ENCODE peak calls at places on chromosomes 3 and 15, in four cellular contexts. J is ovary, P is adrenal gland, H is body of pancreas. X is an unnamed sample.

GRCh38 chr3:52128118-52128683 is 26.0 kb downstream of the POC1A start:
- DNase-seq in J (no peak), H (no peak), P (peak; percentile 86), X (no peak)

GRCh38 chr15:25787855-25788521 is 75.1 kb downstream of the ATP10A start:
- DNase-seq in P (peak; percentile 72), J (peak; percentile 48), H (peak; percentile 16), X (no peak)

GRCh38 chr3:106006001-106006400 is 137.2 kb upstream of the CBLB start:
- DNase-seq in J (peak; percentile 19), P (peak; percentile 91), H (peak; percentile 8), X (no peak)

GRCh38 chr3:119973276-119973675 is 121.0 kb downstream of the GSK3B start:
- DNase-seq in H (no peak), P (no peak), J (no peak), X (no peak)

GRCh38 chr15:32700501-32701150 is 17.2 kb upstream of the GREM1 start:
- DNase-seq in H (peak; percentile 74), J (no peak), P (no peak), X (no peak)

GRCh38 chr3:2851835-2852234 is 258.3 kb downstream of the IL5RA start:
- DNase-seq in H (no peak), P (no peak), J (peak; percentile 41), X (no peak)

GRCh38 chr3:149026718-149027117 is 35.4 kb downstream of the GYG1 start:
- DNase-seq in H (no peak), P (no peak), J (no peak), X (no peak)

GRCh38 chr15:99953886-99954285 is 220.6 kb upstream of the LYSMD4 start:
- DNase-seq in H (no peak), P (peak; percentile 36), J (peak; percentile 15), X (no peak)

GRCh38 chr3:64616953-64617352 is 70.8 kb downstream of the ADAMTS9 start:
- DNase-seq in J (no peak), H (no peak), P (no peak), X (no peak)
- H3K9me3 ChIP-seq in J (no peaks in the 10 kb centered on the region), H (no peaks in the 10 kb centered on the region), P (no peaks in the 10 kb centered on the region), X (no peaks in the 10 kb centered on the region)

GRCh38 chr15:59605994-59606393 is 5.6 kb upstream of the GCNT3 start:
- DNase-seq in P (no peak), H (no peak), J (no peak), X (no peak)
- TF ChIP-seq POLR2A in P (no peak), H (no peak), J (no peak), X (no peak)

GRCh38 chr3:104578558-104578957 is 788.2 kb upstream of the ALCAM start:
- DNase-seq in H (no peak), P (no peak), J (no peak), X (no peak)

GRCh38 chr3:104575631-104576030 is 791.1 kb upstream of the ALCAM start:
- DNase-seq in J (no peak), H (no peak), P (no peak), X (no peak)
- H3K9me3 ChIP-seq in J (no peaks in the 10 kb centered on the region), H (no peaks in the 10 kb centered on the region), P (peaks cover 6% of the 10 kb centered on the region), X (peaks cover 11% of the 10 kb centered on the region)

DNA sequence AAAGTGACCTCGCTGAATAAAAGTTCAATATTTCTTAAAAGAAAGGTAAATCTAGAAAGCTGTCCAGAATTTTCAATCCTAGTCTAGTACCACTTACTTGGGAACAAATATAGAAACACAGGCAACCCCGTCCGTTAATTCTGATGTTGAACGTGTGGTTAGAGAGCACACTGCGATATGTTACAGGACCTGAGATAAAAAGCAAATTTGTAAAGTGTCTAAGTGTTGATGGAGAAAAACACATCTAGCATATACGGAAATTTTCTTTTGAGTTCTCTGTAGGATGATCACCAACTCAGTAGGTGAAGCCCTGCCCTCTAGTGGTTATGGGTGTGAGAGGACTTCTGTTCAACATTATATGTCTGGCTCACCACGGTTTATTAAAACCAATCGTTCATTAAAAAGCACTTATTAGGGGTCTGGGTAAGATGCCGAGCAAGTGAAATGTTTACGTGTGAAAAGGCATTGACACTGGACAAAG is 1.1 kb upstream of the ATP2C1 start:
- DNase-seq in J (peak; percentile 75), P (peak; percentile 89), H (peak; percentile 81), X (no peak)
- TF ChIP-seq POLR2A in J (no peak), P (no peak), H (no peak), X (peak; percentile 8)

GRCh38 chr15:97087337-97087736 is 756.8 kb downstream of the NR2F2 start:
- DNase-seq in H (no peak), J (no peak), P (no peak), X (no peak)
- H3K9me3 ChIP-seq in H (no peaks in the 10 kb centered on the region), J (no peaks in the 10 kb centered on the region), P (no peaks in the 10 kb centered on the region), X (no peaks in the 10 kb centered on the region)

DNA sequence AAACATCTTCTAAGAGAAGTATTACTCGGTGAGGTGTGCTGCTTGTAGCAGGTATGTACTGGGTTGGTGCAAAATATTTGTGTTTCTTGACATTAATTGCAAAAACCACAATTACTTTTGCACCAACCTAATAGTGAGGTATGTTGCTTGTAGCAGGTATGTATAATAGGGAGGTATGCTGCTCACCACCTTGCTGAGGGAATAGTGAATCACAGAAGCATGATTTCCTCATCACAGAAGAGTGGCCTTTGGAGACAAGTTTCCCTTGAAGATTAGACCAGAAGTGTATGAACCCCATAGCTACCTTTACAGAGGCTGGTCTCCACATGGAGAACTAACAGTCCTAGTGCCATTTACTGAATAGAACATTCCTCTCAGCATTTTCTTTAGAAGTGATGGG is 15.5 kb downstream of the DCP1A start:
- DNase-seq in H (no peak), J (no peak), P (no peak), X (no peak)
- TF ChIP-seq POLR2A in H (no peak), J (no peak), P (no peak), X (no peak)